ENCODE peak calls at places on chromosomes 4 and X, in six cellular contexts. One of them, this sample, is unnamed.

GRCh38 chr4:828641-829271 is 2.8 kb upstream of the CPLX1 start:
- DNase-seq in cardiac muscle cell: no peak
- DNase-seq in tibial nerve: no peak
- DNase-seq in tibial artery: no peak
- DNase-seq in DND-41: no peak
- DNase-seq in chondrocyte: no peak
- DNase-seq in this sample: peak

GRCh38 chr4:168514249-168514852 is 17.5 kb downstream of the PALLD start:
- DNase-seq in cardiac muscle cell: peak
- DNase-seq in tibial nerve: no peak
- DNase-seq in tibial artery: no peak
- DNase-seq in DND-41: no peak
- DNase-seq in chondrocyte: no peak
- DNase-seq in this sample: no peak

GRCh38 chr4:14168919-14169318 is 541.4 kb upstream of the BOD1L1 start:
- DNase-seq in cardiac muscle cell: peak
- DNase-seq in tibial nerve: no peak
- DNase-seq in tibial artery: peak
- DNase-seq in DND-41: no peak
- DNase-seq in chondrocyte: no peak
- DNase-seq in this sample: no peak

GRCh38 chrX:118756111-118756510 is 28.7 kb downstream of the IL13RA1 start:
- DNase-seq in cardiac muscle cell: no peak
- DNase-seq in tibial nerve: no peak
- DNase-seq in tibial artery: no peak
- DNase-seq in DND-41: no peak
- DNase-seq in chondrocyte: no peak
- DNase-seq in this sample: no peak

GRCh38 chr4:105306158-105306781 is 159.6 kb downstream of the TET2 start:
- DNase-seq in cardiac muscle cell: no peak
- DNase-seq in tibial nerve: no peak
- DNase-seq in tibial artery: no peak
- DNase-seq in DND-41: no peak
- DNase-seq in chondrocyte: no peak
- DNase-seq in this sample: no peak

GRCh38 chrX:55187281-55187680 is 32.9 kb upstream of the PAGE5 start:
- DNase-seq in cardiac muscle cell: no peak
- DNase-seq in tibial nerve: no peak
- DNase-seq in tibial artery: no peak
- DNase-seq in DND-41: no peak
- DNase-seq in chondrocyte: no peak
- DNase-seq in this sample: no peak

GRCh38 chrX:120358687-120359086 is 3.2 kb upstream of the ATP1B4 start:
- DNase-seq in cardiac muscle cell: no peak
- DNase-seq in tibial nerve: no peak
- DNase-seq in tibial artery: no peak
- DNase-seq in DND-41: no peak
- DNase-seq in chondrocyte: no peak
- DNase-seq in this sample: no peak

GRCh38 chr4:11230888-11231287 is 197.8 kb downstream of the HS3ST1 start:
- DNase-seq in cardiac muscle cell: no peak
- DNase-seq in tibial nerve: no peak
- DNase-seq in tibial artery: no peak
- DNase-seq in DND-41: no peak
- DNase-seq in chondrocyte: no peak
- DNase-seq in this sample: no peak

GRCh38 chrX:148492057-148492456 is 8.4 kb upstream of the AFF2 start:
- DNase-seq in cardiac muscle cell: no peak
- DNase-seq in tibial nerve: no peak
- DNase-seq in tibial artery: no peak
- DNase-seq in DND-41: no peak
- DNase-seq in chondrocyte: no peak
- DNase-seq in this sample: no peak

GRCh38 chrX:997631-998137 is 214.8 kb downstream of the CRLF2 start:
- DNase-seq in cardiac muscle cell: no peak
- DNase-seq in tibial nerve: no peak
- DNase-seq in tibial artery: no peak
- DNase-seq in DND-41: no peak
- DNase-seq in chondrocyte: no peak
- DNase-seq in this sample: no peak

GRCh38 chr4:67918428-67918827 is 34.6 kb upstream of the TMPRSS11D start:
- DNase-seq in cardiac muscle cell: no peak
- DNase-seq in tibial nerve: no peak
- DNase-seq in tibial artery: no peak
- DNase-seq in DND-41: no peak
- DNase-seq in chondrocyte: no peak
- DNase-seq in this sample: no peak
- TF ChIP-seq CTCF in cardiac muscle cell: no peak
- TF ChIP-seq CTCF in tibial nerve: no peak
- TF ChIP-seq CTCF in tibial artery: no peak
- TF ChIP-seq CTCF in DND-41: peak
- TF ChIP-seq CTCF in chondrocyte: no peak
- TF ChIP-seq CTCF in this sample: peak

DNA sequence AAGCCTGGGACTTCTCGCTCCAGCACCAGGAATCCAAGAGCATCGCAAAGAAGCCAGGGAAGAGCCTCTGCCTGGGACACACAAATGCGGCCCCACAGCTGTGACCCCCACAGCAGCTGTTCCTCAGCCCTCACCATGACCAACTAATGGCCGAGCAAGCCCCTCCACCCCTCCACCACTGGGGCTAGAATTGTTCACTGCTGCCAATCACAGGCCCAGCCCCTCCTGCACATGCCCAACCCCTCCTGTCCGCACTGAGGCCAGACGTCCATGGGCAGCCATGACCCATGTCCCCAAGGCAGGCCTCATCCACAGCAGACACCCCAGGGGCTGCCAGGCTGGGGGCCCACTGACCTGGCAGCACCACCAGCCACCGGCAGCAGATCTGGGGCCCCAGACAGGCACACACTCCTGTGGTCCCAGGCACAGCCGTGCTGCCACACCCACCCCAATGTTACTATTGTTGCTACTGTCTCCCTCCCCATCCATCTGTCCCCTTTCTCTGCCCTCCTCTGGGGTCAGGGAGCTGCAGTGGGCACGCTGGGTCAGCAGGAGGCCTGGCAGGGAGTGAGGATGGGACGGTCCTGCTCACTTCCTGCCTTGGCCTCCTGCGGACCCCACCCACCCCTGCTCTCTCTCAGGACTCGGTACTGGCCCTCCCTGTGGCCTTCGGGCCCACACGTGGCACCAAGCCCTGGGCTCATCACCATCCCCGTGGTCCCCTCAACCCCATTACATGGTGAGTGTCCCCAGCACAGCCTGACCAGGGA is 56.0 kb downstream of the ZFYVE28 start:
- DNase-seq in cardiac muscle cell: no peak
- DNase-seq in tibial nerve: no peak
- DNase-seq in tibial artery: no peak
- DNase-seq in DND-41: no peak
- DNase-seq in chondrocyte: peak
- DNase-seq in this sample: no peak
- TF ChIP-seq CTCF in cardiac muscle cell: no peak
- TF ChIP-seq CTCF in tibial nerve: no peak
- TF ChIP-seq CTCF in tibial artery: no peak
- TF ChIP-seq CTCF in DND-41: no peak
- TF ChIP-seq CTCF in chondrocyte: no peak
- TF ChIP-seq CTCF in this sample: no peak

GRCh38 chr4:121998024-121998423 is 46.2 kb upstream of the TRPC3 start:
- DNase-seq in cardiac muscle cell: peak
- DNase-seq in tibial nerve: no peak
- DNase-seq in tibial artery: no peak
- DNase-seq in DND-41: no peak
- DNase-seq in chondrocyte: no peak
- DNase-seq in this sample: no peak
- TF ChIP-seq CTCF in cardiac muscle cell: no peak
- TF ChIP-seq CTCF in tibial nerve: no peak
- TF ChIP-seq CTCF in tibial artery: no peak
- TF ChIP-seq CTCF in DND-41: peak
- TF ChIP-seq CTCF in chondrocyte: peak
- TF ChIP-seq CTCF in this sample: no peak

GRCh38 chr4:48271048-48271452 is 1.4 kb upstream of the TEC start:
- DNase-seq in cardiac muscle cell: no peak
- DNase-seq in tibial nerve: no peak
- DNase-seq in tibial artery: no peak
- DNase-seq in DND-41: peak
- DNase-seq in chondrocyte: no peak
- DNase-seq in this sample: no peak

GRCh38 chr4:48271626-48272025 is 2.0 kb upstream of the TEC start:
- DNase-seq in cardiac muscle cell: no peak
- DNase-seq in tibial nerve: no peak
- DNase-seq in tibial artery: no peak
- DNase-seq in DND-41: no peak
- DNase-seq in chondrocyte: no peak
- DNase-seq in this sample: no peak

GRCh38 chr4:48270516-48270897 is 869 bp upstream of the TEC start:
- DNase-seq in cardiac muscle cell: no peak
- DNase-seq in tibial nerve: no peak
- DNase-seq in tibial artery: no peak
- DNase-seq in DND-41: no peak
- DNase-seq in chondrocyte: no peak
- DNase-seq in this sample: no peak

GRCh38 chr4:48268956-48269860 is at the start of gene TEC:
- DNase-seq in cardiac muscle cell: peak
- DNase-seq in tibial nerve: peak
- DNase-seq in tibial artery: peak
- DNase-seq in DND-41: no peak
- DNase-seq in chondrocyte: peak
- DNase-seq in this sample: peak

DNA sequence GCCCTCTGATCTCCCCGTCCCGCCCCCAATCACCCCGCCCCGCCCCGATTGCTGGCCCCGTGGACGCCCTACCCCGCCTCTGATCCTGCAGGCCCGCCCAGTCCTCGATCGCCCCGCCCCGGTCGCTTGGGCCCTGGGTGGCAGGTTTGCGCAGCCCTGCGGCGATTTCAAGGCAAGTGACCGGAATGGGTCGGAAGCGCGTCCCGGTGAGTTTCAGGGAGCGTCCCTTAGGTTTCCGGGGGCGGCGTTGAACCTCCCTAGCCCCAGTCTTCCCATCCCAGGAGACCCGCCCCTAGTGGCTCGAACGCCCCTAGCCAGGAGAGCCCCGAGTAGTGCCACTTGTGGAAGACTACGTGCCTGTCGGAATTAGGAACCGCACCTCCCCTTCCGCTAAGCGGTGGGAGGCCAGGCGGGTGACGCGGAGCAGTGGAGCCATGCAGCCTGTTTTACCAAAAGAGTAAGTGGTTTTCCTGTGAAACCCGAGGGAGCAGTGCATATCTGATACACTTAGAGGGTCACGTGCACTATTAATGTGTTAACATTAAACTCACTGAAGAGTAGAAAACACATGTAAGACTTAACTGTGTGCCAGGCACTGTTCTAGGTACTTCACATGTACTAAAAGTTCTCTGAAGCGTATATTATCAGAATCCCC is 350 bp upstream of the TEC start:
- DNase-seq in cardiac muscle cell: peak
- DNase-seq in tibial nerve: peak
- DNase-seq in tibial artery: peak
- DNase-seq in DND-41: peak
- DNase-seq in chondrocyte: peak
- DNase-seq in this sample: peak
- TF ChIP-seq CTCF in cardiac muscle cell: peak
- TF ChIP-seq CTCF in tibial nerve: no peak
- TF ChIP-seq CTCF in tibial artery: peak
- TF ChIP-seq CTCF in DND-41: no peak
- TF ChIP-seq CTCF in chondrocyte: peak
- TF ChIP-seq CTCF in this sample: peak

DNA sequence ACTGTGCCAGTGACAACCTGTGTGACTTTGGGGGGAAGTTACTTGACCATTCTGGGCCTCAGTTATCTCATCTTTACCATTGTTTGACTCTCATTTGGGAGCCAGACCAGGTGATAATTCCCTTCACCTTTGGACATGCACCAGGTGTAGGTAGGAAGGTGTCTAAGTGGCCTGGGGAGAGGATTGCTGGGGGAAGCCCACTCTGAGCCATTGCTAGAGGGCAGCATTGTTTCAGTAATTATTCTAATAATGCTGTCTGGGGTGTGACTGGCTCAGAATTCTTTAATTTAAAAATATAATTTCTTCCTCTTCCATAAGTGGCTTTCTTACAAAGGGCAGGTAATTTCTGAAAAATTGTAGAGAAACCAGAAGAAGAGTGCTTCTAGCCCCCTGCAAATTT is 104.3 kb downstream of the RTL9 start:
- DNase-seq in cardiac muscle cell: no peak
- DNase-seq in tibial nerve: no peak
- DNase-seq in tibial artery: no peak
- DNase-seq in DND-41: no peak
- DNase-seq in chondrocyte: no peak
- DNase-seq in this sample: no peak
- TF ChIP-seq CTCF in cardiac muscle cell: no peak
- TF ChIP-seq CTCF in tibial nerve: no peak
- TF ChIP-seq CTCF in tibial artery: no peak
- TF ChIP-seq CTCF in DND-41: peak
- TF ChIP-seq CTCF in chondrocyte: peak
- TF ChIP-seq CTCF in this sample: peak

GRCh38 chrX:136209016-136209738 is 42.0 kb downstream of the MAP7D3 start:
- DNase-seq in cardiac muscle cell: peak
- DNase-seq in tibial nerve: peak
- DNase-seq in tibial artery: peak
- DNase-seq in DND-41: peak
- DNase-seq in chondrocyte: no peak
- DNase-seq in this sample: no peak
- TF ChIP-seq CTCF in cardiac muscle cell: peak
- TF ChIP-seq CTCF in tibial nerve: peak
- TF ChIP-seq CTCF in tibial artery: peak
- TF ChIP-seq CTCF in DND-41: peak
- TF ChIP-seq CTCF in chondrocyte: peak
- TF ChIP-seq CTCF in this sample: peak

DNA sequence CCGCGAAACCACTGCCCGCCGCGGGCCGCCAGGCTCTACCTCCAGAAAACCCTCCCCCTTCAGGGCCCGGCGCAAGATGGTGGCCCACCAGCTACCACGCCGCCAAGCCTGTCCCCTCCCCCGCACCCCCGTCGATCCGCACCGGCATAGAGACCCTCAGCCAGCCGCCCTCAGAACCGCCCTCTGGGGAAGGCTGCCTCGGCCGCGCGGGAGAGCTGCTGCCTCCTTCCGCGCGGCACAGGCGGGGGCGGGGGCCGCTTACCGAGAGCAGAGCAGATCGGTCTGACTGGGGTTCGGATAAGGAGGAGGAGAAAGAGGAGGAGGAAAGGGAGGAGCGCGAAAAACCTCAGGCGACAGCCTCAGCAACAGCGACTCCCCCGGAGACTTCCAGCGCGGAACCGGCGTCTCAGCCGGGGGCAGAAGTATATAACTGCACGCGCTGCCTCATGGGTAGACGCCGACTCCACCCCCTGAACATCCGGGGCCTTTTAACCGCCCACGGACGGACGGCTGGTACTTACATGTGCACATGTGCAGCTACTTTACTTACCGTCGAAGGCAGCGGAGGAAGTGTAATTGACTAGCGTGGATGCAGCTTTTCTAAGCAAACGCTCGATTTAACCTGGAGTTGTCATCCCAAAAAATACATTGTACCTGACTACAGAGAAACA is at the start of gene ZNF280C:
- DNase-seq in cardiac muscle cell: peak
- DNase-seq in tibial nerve: peak
- DNase-seq in tibial artery: peak
- DNase-seq in DND-41: peak
- DNase-seq in chondrocyte: peak
- DNase-seq in this sample: peak
- TF ChIP-seq CTCF in cardiac muscle cell: peak
- TF ChIP-seq CTCF in tibial nerve: no peak
- TF ChIP-seq CTCF in tibial artery: no peak
- TF ChIP-seq CTCF in DND-41: peak
- TF ChIP-seq CTCF in chondrocyte: peak
- TF ChIP-seq CTCF in this sample: peak

GRCh38 chrX:103533428-103534216 is 14.3 kb upstream of the RAB40A start:
- DNase-seq in cardiac muscle cell: peak
- DNase-seq in tibial nerve: peak
- DNase-seq in tibial artery: peak
- DNase-seq in DND-41: peak
- DNase-seq in chondrocyte: no peak
- DNase-seq in this sample: peak
- TF ChIP-seq CTCF in cardiac muscle cell: peak
- TF ChIP-seq CTCF in tibial nerve: peak
- TF ChIP-seq CTCF in tibial artery: peak
- TF ChIP-seq CTCF in DND-41: peak
- TF ChIP-seq CTCF in chondrocyte: peak
- TF ChIP-seq CTCF in this sample: peak